ENCODE peak calls at places on chromosomes 12 and 14, in five cellular contexts. X is activated CD4-positive, alpha-beta T cell treated with anti-CD3 and anti-CD28 coated beads, Interleukin-2, amount 10 ng/mL, durations not matched to agents 7 days and 5 days; G is pulmonary artery endothelial cell; K is CD4-positive, CD25-positive, alpha-beta regulatory T cell; D is caudate nucleus. N is an unnamed sample.

GRCh38 chr12:104516821-104517220 is 60.1 kb downstream of the CHST11 start:
- DNase-seq in K (no peak), G (no peak), D (no peak), X (no peak), N (no peak)

GRCh38 chr14:95237956-95238355 is 80.6 kb upstream of the DICER1 start:
- DNase-seq in K (no peak), X (no peak), G (no peak), D (no peak), N (no peak)

GRCh38 chr14:101844219-101844618 is 82.7 kb downstream of the PPP2R5C start:
- DNase-seq in G (no peak), X (no peak), D (no peak), K (no peak), N (no peak)

GRCh38 chr12:89064780-89065179 is 287.5 kb downstream of the DUSP6 start:
- DNase-seq in X (no peak), D (no peak), K (no peak), G (no peak), N (no peak)

GRCh38 chr14:77275041-77275854 is 4.2 kb upstream of the NGB start:
- DNase-seq in G (no peak), X (no peak), D (no peak), K (no peak), N (no peak)

GRCh38 chr12:118447181-118447580 is 70.8 kb downstream of the SUDS3 start:
- DNase-seq in X (no peak), G (no peak), K (no peak), D (no peak), N (no peak)

GRCh38 chr12:93563807-93564538 is 8.5 kb upstream of the SOCS2 start:
- DNase-seq in X (no peak), G (no peak), D (no peak), K (peak), N (no peak)

GRCh38 chr12:18990866-18991265 is 138.7 kb upstream of the PLEKHA5 start:
- DNase-seq in K (no peak), G (no peak), D (no peak), X (no peak), N (no peak)

GRCh38 chr14:64910847-64911495 is 3.3 kb upstream of the CHURC1 start:
- DNase-seq in X (no peak), D (no peak), K (no peak), G (no peak), N (peak)

GRCh38 chr14:93709249-93709648 is 79.0 kb downstream of the PRIMA1 start:
- DNase-seq in D (no peak), K (no peak), G (no peak), X (no peak), N (no peak)

GRCh38 chr14:100586520-100587247 is 533 bp downstream of the BEGAIN start:
- DNase-seq in K (no peak), G (no peak), D (no peak), X (no peak), N (no peak)

GRCh38 chr12:113424915-113425823 is 3.0 kb downstream of the SDSL start:
- DNase-seq in D (peak), X (peak), K (peak), G (no peak), N (peak)

GRCh38 chr12:120532701-120533238 is 1.4 kb upstream of the RNF10 start:
- DNase-seq in D (no peak), G (no peak), K (peak), X (peak), N (no peak)

GRCh38 chr12:95257541-95257940 is 39.9 kb downstream of the VEZT start:
- DNase-seq in D (no peak), G (no peak), K (no peak), X (no peak), N (no peak)

GRCh38 chr14:48665077-48665784 is 920.9 kb downstream of the RPS29 start:
- DNase-seq in K (no peak), D (no peak), G (no peak), X (no peak), N (no peak)

GRCh38 chr12:11953523-11953922 is 117.2 kb upstream of the BCL2L14 start:
- DNase-seq in G (no peak), K (no peak), X (no peak), D (no peak), N (no peak)

GRCh38 chr12:120041386-120042231 is 52.6 kb downstream of the BICDL1 start:
- DNase-seq in X (peak), G (no peak), K (peak), D (no peak), N (no peak)

GRCh38 chr14:73248294-73248868 is 11.1 kb downstream of the PAPLN start:
- DNase-seq in K (no peak), G (no peak), D (no peak), X (no peak), N (no peak)

GRCh38 chr12:82047480-82047879 is 288.3 kb upstream of the PPFIA2 start:
- DNase-seq in K (no peak), D (no peak), X (no peak), G (no peak), N (no peak)

GRCh38 chr14:49950275-49951250 is 57.7 kb downstream of the ARF6 start:
- DNase-seq in D (no peak), K (peak), G (no peak), X (no peak), N (no peak)

GRCh38 chr14:25431211-25432076 is 381.5 kb upstream of the STXBP6 start:
- DNase-seq in G (no peak), D (no peak), K (peak), X (no peak), N (no peak)

GRCh38 chr12:54040648-54041047 is 7.8 kb downstream of the HOXC5 start:
- DNase-seq in G (no peak), K (no peak), X (no peak), D (no peak), N (no peak)

N was measured in smooth muscle cell of the brain vasculature.